ENCODE peak calls at places on chromosomes 16 and 17, in five cellular contexts. R is cardiac muscle cell, A is thoracic aorta, Z is esophagus muscularis mucosa, O is kidney. F is an unnamed sample.

GRCh38 chr16:63689068-63689467 is 1432.8 kb downstream of the CDH11 start:
- DNase-seq in A (no peak), R (peak), O (no peak), Z (no peak), F (no peak)

GRCh38 chr16:3861808-3862451 is 18.6 kb downstream of the CREBBP start:
- DNase-seq in Z (no peak), A (no peak), R (no peak), O (no peak), F (no peak)

GRCh38 chr16:60217787-60218186 is 1483.7 kb upstream of the GOT2 start:
- DNase-seq in O (no peak), R (no peak), A (no peak), Z (no peak), F (no peak)

GRCh38 chr17:81480140-81480917 is 32.3 kb downstream of the ACTG1 start:
- DNase-seq in O (no peak), R (peak), A (no peak), Z (no peak), F (no peak)

GRCh38 chr16:14640538-14640937 is 7.8 kb downstream of the BFAR start:
- DNase-seq in R (no peak), O (no peak), A (no peak), Z (no peak), F (no peak)

GRCh38 chr17:42050360-42051012 is at the start of gene C17orf113:
- DNase-seq in R (peak), A (no peak), Z (no peak), O (peak), F (no peak)

GRCh38 chr17:10192963-10193362 is 5.4 kb downstream of the GAS7 start:
- DNase-seq in O (no peak), A (no peak), Z (no peak), R (peak), F (peak)

GRCh38 chr17:44467108-44467507 is 36.1 kb downstream of the GPATCH8 start:
- DNase-seq in A (no peak), O (no peak), R (no peak), Z (no peak), F (no peak)

GRCh38 chr16:4511441-4512082 is 27.0 kb downstream of the CDIP1 start:
- DNase-seq in O (no peak), A (no peak), R (peak), Z (no peak), F (no peak)

GRCh38 chr16:17447273-17447672 is 23.5 kb downstream of the XYLT1 start:
- DNase-seq in R (no peak), Z (no peak), A (no peak), O (no peak), F (no peak)
- H3K27ac ChIP-seq in R (no peak), Z (no peak), A (no peak), O (no peak), F (no peak)

GRCh38 chr17:46769531-46770438 is 48.7 kb downstream of the WNT3 start:
- DNase-seq in A (no peak), Z (no peak), O (peak), R (no peak), F (no peak)
- H3K4me3 ChIP-seq in A (peak), Z (peak), O (peak), R (no peak), F (no peak)

DNA sequence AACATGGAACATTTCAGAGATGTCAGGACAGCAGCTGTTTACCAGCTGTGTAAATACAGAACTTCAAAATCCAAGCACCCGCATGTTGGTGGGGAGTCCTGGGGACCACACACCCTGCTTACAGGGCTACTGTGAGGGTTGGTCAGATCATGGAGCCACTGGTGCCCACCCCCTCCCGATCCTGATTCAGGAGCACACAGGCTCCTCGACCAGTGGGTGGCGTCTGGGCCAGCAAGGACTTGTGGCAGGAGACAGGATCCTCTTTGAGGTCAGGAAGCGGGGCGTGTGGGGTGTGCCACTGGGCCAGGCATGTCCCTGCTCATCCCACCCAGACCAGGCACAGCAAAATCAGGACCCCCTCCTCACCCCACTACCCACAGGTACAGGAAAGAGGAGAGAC is 83.6 kb downstream of the SDK2 start:
- DNase-seq in O (no peak), A (no peak), Z (no peak), R (no peak), F (no peak)
- TF ChIP-seq CTCF in O (no peak), A (no peak), Z (no peak), R (no peak), F (no peak)

DNA sequence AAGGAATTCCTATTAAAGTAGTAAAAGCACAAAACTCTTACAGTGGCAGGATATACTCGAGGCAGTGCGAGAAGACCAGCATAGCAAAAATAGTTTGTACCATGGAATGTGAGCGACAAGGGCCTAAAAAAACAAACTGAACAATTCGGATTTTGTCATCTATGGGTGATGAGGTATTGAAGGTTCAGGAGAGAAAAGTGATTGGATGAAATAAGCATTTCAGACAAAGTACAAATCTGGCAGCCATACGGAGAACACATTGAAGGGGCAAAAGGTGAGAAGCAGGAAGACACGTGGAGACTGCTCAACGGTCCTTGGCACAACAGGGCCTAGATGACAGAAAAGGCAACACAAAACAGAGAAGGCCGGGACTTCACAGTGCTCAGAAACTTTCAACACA is 22.5 kb downstream of the MYH10 start:
- DNase-seq in A (no peak), R (no peak), Z (no peak), O (no peak), F (no peak)
- H3K27ac ChIP-seq in A (peak), R (peak), Z (no peak), O (no peak), F (no peak)